ENCODE peak calls at places on chromosomes 7 and 10, in four cellular contexts. O, V, H and F are unnamed samples.

GRCh38 chr10:72244573-72245038 is 28.5 kb upstream of the ASCC1 start:
- DNase-seq in H (no peak), O (no peak), V (no peak), F (no peak)

GRCh38 chr10:70651661-70652060 is 20.6 kb upstream of the ADAMTS14 start:
- DNase-seq in O (no peak), H (peak), V (no peak), F (no peak)

GRCh38 chr7:14125998-14126397 is 136.5 kb upstream of the ETV1 start:
- DNase-seq in H (peak), V (no peak), O (peak), F (no peak)

GRCh38 chr10:9608592-9608991 is 1409.1 kb upstream of the CELF2 start:
- DNase-seq in V (no peak), H (peak), O (no peak), F (no peak)

GRCh38 chr7:148230341-148230740 is 360.2 kb upstream of the C7orf33 start:
- DNase-seq in V (peak), H (no peak), O (no peak), F (no peak)

GRCh38 chr7:22990588-22990949 is 23.4 kb downstream of the HYCC1 start:
- DNase-seq in H (no peak), V (no peak), O (no peak), F (no peak)

GRCh38 chr7:2037301-2037804 is 195.4 kb downstream of the MAD1L1 start:
- DNase-seq in V (no peak), H (no peak), O (no peak), F (no peak)

GRCh38 chr7:133135451-133135850 is 53.6 kb upstream of the CHCHD3 start:
- DNase-seq in H (no peak), V (no peak), O (no peak), F (no peak)

GRCh38 chr7:47852330-47853245 is 95.7 kb downstream of the PKD1L1 start:
- DNase-seq in V (no peak), O (peak), H (peak), F (peak)

GRCh38 chr7:78171398-78171797 is 372.8 kb downstream of the PHTF2 start:
- DNase-seq in O (no peak), V (no peak), H (no peak), F (no peak)

GRCh38 chr7:34928052-34928451 is 109.2 kb downstream of the DPY19L1 start:
- DNase-seq in V (no peak), O (peak), H (peak), F (peak)

GRCh38 chr7:2860627-2861133 is 16.6 kb upstream of the GNA12 start:
- DNase-seq in H (no peak), O (no peak), V (peak), F (no peak)

GRCh38 chr10:12835709-12836108 is 165.8 kb downstream of the CCDC3 start:
- DNase-seq in H (no peak), V (no peak), O (no peak), F (no peak)

GRCh38 chr10:101940916-101941315 is 97.3 kb upstream of the KCNIP2 start:
- DNase-seq in V (no peak), H (no peak), O (no peak), F (no peak)

GRCh38 chr10:100886099-100886498 is 26.7 kb upstream of the SLF2 start:
- DNase-seq in O (no peak), V (no peak), H (no peak), F (no peak)

GRCh38 chr10:76113952-76114351 is 682.5 kb downstream of the LRMDA start:
- DNase-seq in V (no peak), H (no peak), O (no peak), F (no peak)

GRCh38 chr7:47196106-47196630 is 385.7 kb downstream of the TNS3 start:
- DNase-seq in V (no peak), H (no peak), O (no peak), F (no peak)

GRCh38 chr10:99996934-99997648 is 12.7 kb downstream of the DNMBP start:
- DNase-seq in V (no peak), O (no peak), H (no peak), F (no peak)